ENCODE peak calls at places on chromosomes 3 and 15, in five cellular contexts. One of them, this sample, is unnamed.

GRCh38 chr3:9028134-9028533 is 64.9 kb upstream of the RAD18 start:
- DNase-seq in activated CD4-positive, alpha-beta T cell treated with anti-CD3 and anti-CD28 coated beads, Interleukin-2, amount 50 U/mL, for 1 hour: no peak
- DNase-seq in pulmonary artery endothelial cell: no peak
- DNase-seq in activated effector memory CD4-positive, alpha-beta T cell treated with anti-CD3 and anti-CD28 coated beads, Interleukin-2, amount 50 U/mL, for 16 hours: no peak
- DNase-seq in upper lobe of right lung: peak
- DNase-seq in this sample: no peak

GRCh38 chr15:75307778-75308390 is 25.2 kb downstream of the GOLGA6D start:
- DNase-seq in activated CD4-positive, alpha-beta T cell treated with anti-CD3 and anti-CD28 coated beads, Interleukin-2, amount 50 U/mL, for 1 hour: peak
- DNase-seq in pulmonary artery endothelial cell: no peak
- DNase-seq in activated effector memory CD4-positive, alpha-beta T cell treated with anti-CD3 and anti-CD28 coated beads, Interleukin-2, amount 50 U/mL, for 16 hours: peak
- DNase-seq in upper lobe of right lung: peak
- DNase-seq in this sample: no peak

GRCh38 chr15:36778516-36778915 is 199.1 kb downstream of the CDIN1 start:
- DNase-seq in activated CD4-positive, alpha-beta T cell treated with anti-CD3 and anti-CD28 coated beads, Interleukin-2, amount 50 U/mL, for 1 hour: no peak
- DNase-seq in pulmonary artery endothelial cell: no peak
- DNase-seq in activated effector memory CD4-positive, alpha-beta T cell treated with anti-CD3 and anti-CD28 coated beads, Interleukin-2, amount 50 U/mL, for 16 hours: no peak
- DNase-seq in upper lobe of right lung: no peak
- DNase-seq in this sample: no peak

GRCh38 chr15:67707520-67708283 is 117.6 kb upstream of the SKOR1 start:
- DNase-seq in activated CD4-positive, alpha-beta T cell treated with anti-CD3 and anti-CD28 coated beads, Interleukin-2, amount 50 U/mL, for 1 hour: no peak
- DNase-seq in pulmonary artery endothelial cell: no peak
- DNase-seq in activated effector memory CD4-positive, alpha-beta T cell treated with anti-CD3 and anti-CD28 coated beads, Interleukin-2, amount 50 U/mL, for 16 hours: no peak
- DNase-seq in upper lobe of right lung: no peak
- DNase-seq in this sample: no peak

GRCh38 chr3:194421-194820 is 2.1 kb upstream of the CHL1 start:
- DNase-seq in activated CD4-positive, alpha-beta T cell treated with anti-CD3 and anti-CD28 coated beads, Interleukin-2, amount 50 U/mL, for 1 hour: no peak
- DNase-seq in pulmonary artery endothelial cell: no peak
- DNase-seq in activated effector memory CD4-positive, alpha-beta T cell treated with anti-CD3 and anti-CD28 coated beads, Interleukin-2, amount 50 U/mL, for 16 hours: no peak
- DNase-seq in upper lobe of right lung: no peak
- DNase-seq in this sample: no peak

GRCh38 chr3:53544357-53544756 is 49.9 kb downstream of the CACNA1D start:
- DNase-seq in activated CD4-positive, alpha-beta T cell treated with anti-CD3 and anti-CD28 coated beads, Interleukin-2, amount 50 U/mL, for 1 hour: no peak
- DNase-seq in pulmonary artery endothelial cell: no peak
- DNase-seq in activated effector memory CD4-positive, alpha-beta T cell treated with anti-CD3 and anti-CD28 coated beads, Interleukin-2, amount 50 U/mL, for 16 hours: no peak
- DNase-seq in upper lobe of right lung: no peak
- DNase-seq in this sample: no peak

GRCh38 chr3:193772389-193772788 is 179.4 kb downstream of the OPA1 start:
- DNase-seq in activated CD4-positive, alpha-beta T cell treated with anti-CD3 and anti-CD28 coated beads, Interleukin-2, amount 50 U/mL, for 1 hour: no peak
- DNase-seq in pulmonary artery endothelial cell: no peak
- DNase-seq in activated effector memory CD4-positive, alpha-beta T cell treated with anti-CD3 and anti-CD28 coated beads, Interleukin-2, amount 50 U/mL, for 16 hours: no peak
- DNase-seq in upper lobe of right lung: no peak
- DNase-seq in this sample: no peak

GRCh38 chr3:150238995-150239612 is 169.0 kb upstream of the TSC22D2 start:
- DNase-seq in activated CD4-positive, alpha-beta T cell treated with anti-CD3 and anti-CD28 coated beads, Interleukin-2, amount 50 U/mL, for 1 hour: no peak
- DNase-seq in pulmonary artery endothelial cell: no peak
- DNase-seq in activated effector memory CD4-positive, alpha-beta T cell treated with anti-CD3 and anti-CD28 coated beads, Interleukin-2, amount 50 U/mL, for 16 hours: no peak
- DNase-seq in upper lobe of right lung: no peak
- DNase-seq in this sample: no peak

GRCh38 chr3:189272500-189273119 is 100.8 kb downstream of the TPRG1 start:
- DNase-seq in activated CD4-positive, alpha-beta T cell treated with anti-CD3 and anti-CD28 coated beads, Interleukin-2, amount 50 U/mL, for 1 hour: no peak
- DNase-seq in pulmonary artery endothelial cell: no peak
- DNase-seq in activated effector memory CD4-positive, alpha-beta T cell treated with anti-CD3 and anti-CD28 coated beads, Interleukin-2, amount 50 U/mL, for 16 hours: no peak
- DNase-seq in upper lobe of right lung: no peak
- DNase-seq in this sample: no peak

GRCh38 chr3:52454938-52455282 is 494 bp upstream of the NISCH start:
- DNase-seq in activated CD4-positive, alpha-beta T cell treated with anti-CD3 and anti-CD28 coated beads, Interleukin-2, amount 50 U/mL, for 1 hour: no peak
- DNase-seq in pulmonary artery endothelial cell: no peak
- DNase-seq in activated effector memory CD4-positive, alpha-beta T cell treated with anti-CD3 and anti-CD28 coated beads, Interleukin-2, amount 50 U/mL, for 16 hours: no peak
- DNase-seq in upper lobe of right lung: no peak
- DNase-seq in this sample: no peak

GRCh38 chr3:148226246-148226645 is 471.5 kb upstream of the AGTR1 start:
- DNase-seq in activated CD4-positive, alpha-beta T cell treated with anti-CD3 and anti-CD28 coated beads, Interleukin-2, amount 50 U/mL, for 1 hour: no peak
- DNase-seq in pulmonary artery endothelial cell: no peak
- DNase-seq in activated effector memory CD4-positive, alpha-beta T cell treated with anti-CD3 and anti-CD28 coated beads, Interleukin-2, amount 50 U/mL, for 16 hours: no peak
- DNase-seq in upper lobe of right lung: no peak
- DNase-seq in this sample: no peak